ENCODE peak calls at places on chromosome X, in five cellular contexts. One of them, this sample, is unnamed.
A peak's percentile ranks its signal among the peaks of the same experiment; 100 is the strongest.

GRCh38 chrX:81259714-81260395 is 58.0 kb downstream of the SH3BGRL start:
- DNase-seq in GM23248: peak; percentile 61
- DNase-seq in MM.1S: no peak
- DNase-seq in GM23338: no peak
- DNase-seq in SK-N-SH: no peak
- DNase-seq in this sample: no peak

GRCh38 chrX:18291006-18291545 is 63.4 kb downstream of the SCML2 start:
- DNase-seq in GM23248: no peak
- DNase-seq in SK-N-SH: no peak
- DNase-seq in MM.1S: no peak
- DNase-seq in GM23338: no peak
- DNase-seq in this sample: no peak

GRCh38 chrX:816411-816810 is 185.8 kb downstream of the SHOX start:
- DNase-seq in SK-N-SH: no peak
- DNase-seq in MM.1S: no peak
- DNase-seq in GM23338: no peak
- DNase-seq in GM23248: no peak
- DNase-seq in this sample: no peak

GRCh38 chrX:123736333-123736921 is 3.6 kb upstream of the THOC2 start:
- DNase-seq in GM23248: peak; percentile 67
- DNase-seq in GM23338: no peak
- DNase-seq in MM.1S: no peak
- DNase-seq in SK-N-SH: peak; percentile 64
- DNase-seq in this sample: peak; percentile 44

GRCh38 chrX:128436397-128437103 is 384.3 kb upstream of the ACTRT1 start:
- DNase-seq in GM23248: no peak
- DNase-seq in GM23338: no peak
- DNase-seq in MM.1S: peak; percentile 26
- DNase-seq in SK-N-SH: no peak
- DNase-seq in this sample: no peak

GRCh38 chrX:154325541-154325940 is 29.9 kb downstream of the TKTL1 start:
- DNase-seq in MM.1S: no peak
- DNase-seq in GM23248: no peak
- DNase-seq in SK-N-SH: no peak
- DNase-seq in GM23338: no peak
- DNase-seq in this sample: no peak

GRCh38 chrX:150692837-150693781 is at the start of gene MTMR1:
- DNase-seq in MM.1S: peak; percentile 25
- DNase-seq in SK-N-SH: peak; percentile 84
- DNase-seq in GM23248: peak; percentile 49
- DNase-seq in GM23338: peak; percentile 29
- DNase-seq in this sample: peak; percentile 65

GRCh38 chrX:132634521-132634920 is 145.7 kb upstream of the MBNL3 start:
- DNase-seq in SK-N-SH: no peak
- DNase-seq in MM.1S: no peak
- DNase-seq in GM23248: no peak
- DNase-seq in GM23338: no peak
- DNase-seq in this sample: no peak

GRCh38 chrX:39750798-39751197 is 347.0 kb downstream of the BCOR start:
- DNase-seq in GM23338: no peak
- DNase-seq in MM.1S: no peak
- DNase-seq in SK-N-SH: no peak
- DNase-seq in GM23248: no peak
- DNase-seq in this sample: no peak

GRCh38 chrX:70402721-70403120 is 20.4 kb upstream of the GDPD2 start:
- DNase-seq in GM23338: no peak
- DNase-seq in SK-N-SH: no peak
- DNase-seq in GM23248: no peak
- DNase-seq in MM.1S: no peak
- DNase-seq in this sample: no peak

GRCh38 chrX:103212749-103213457 is 2.0 kb upstream of the BEX4 start:
- DNase-seq in SK-N-SH: no peak
- DNase-seq in GM23248: no peak
- DNase-seq in MM.1S: no peak
- DNase-seq in GM23338: no peak
- DNase-seq in this sample: no peak

GRCh38 chrX:134013092-134013497 is 27.7 kb upstream of the GPC3 start:
- DNase-seq in GM23338: no peak
- DNase-seq in SK-N-SH: no peak
- DNase-seq in GM23248: peak; percentile 34
- DNase-seq in MM.1S: no peak
- DNase-seq in this sample: no peak

GRCh38 chrX:27599928-27600327 is 9.8 kb downstream of the DCAF8L2 start:
- DNase-seq in GM23248: peak; percentile 0
- DNase-seq in GM23338: no peak
- DNase-seq in SK-N-SH: no peak
- DNase-seq in MM.1S: no peak
- DNase-seq in this sample: no peak

GRCh38 chrX:107787827-107788226 is 10.3 kb downstream of the NCBP2L start:
- DNase-seq in MM.1S: no peak
- DNase-seq in GM23338: no peak
- DNase-seq in GM23248: peak; percentile 14
- DNase-seq in SK-N-SH: no peak
- DNase-seq in this sample: no peak

GRCh38 chrX:40073439-40074054 is 24.2 kb downstream of the BCOR start:
- DNase-seq in GM23338: no peak
- DNase-seq in GM23248: no peak
- DNase-seq in SK-N-SH: no peak
- DNase-seq in MM.1S: no peak
- DNase-seq in this sample: no peak

GRCh38 chrX:1524874-1525582 is 12.0 kb downstream of the P2RY8 start:
- DNase-seq in SK-N-SH: no peak
- DNase-seq in GM23248: no peak
- DNase-seq in MM.1S: no peak
- DNase-seq in GM23338: no peak
- DNase-seq in this sample: no peak

GRCh38 chrX:101462892-101463291 is 22.4 kb upstream of the ARMCX4 start:
- DNase-seq in SK-N-SH: peak; percentile 38
- DNase-seq in MM.1S: peak; percentile 13
- DNase-seq in GM23248: peak; percentile 52
- DNase-seq in GM23338: peak; percentile 52
- DNase-seq in this sample: no peak
- H3K4me1 ChIP-seq in SK-N-SH: no peaks in the 10 kb centered on the region
- H3K4me1 ChIP-seq in MM.1S: no peaks in the 10 kb centered on the region
- H3K4me1 ChIP-seq in GM23248: no peaks in the 10 kb centered on the region
- H3K4me1 ChIP-seq in GM23338: no peaks in the 10 kb centered on the region
- H3K4me1 ChIP-seq in this sample: no peaks in the 10 kb centered on the region

DNA sequence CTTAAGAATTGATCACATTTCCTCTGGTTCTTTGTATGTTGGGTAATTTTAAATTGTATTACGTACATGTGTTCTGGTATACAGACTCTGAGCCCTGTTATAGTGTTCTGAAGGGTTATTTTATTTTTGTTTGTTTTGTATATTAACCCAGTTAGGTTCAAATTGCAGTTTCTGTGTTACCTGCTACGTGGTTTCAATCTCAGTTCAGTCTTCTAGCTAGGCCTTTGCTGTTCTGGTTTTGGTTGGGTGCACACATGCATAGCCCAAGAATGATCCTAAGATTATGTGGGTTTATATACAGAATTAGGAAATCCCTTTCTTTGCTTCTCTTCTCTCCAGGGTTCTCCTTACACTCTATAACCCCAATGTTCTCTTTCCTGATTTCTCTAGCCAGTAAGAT is 161.0 kb downstream of the PPP1R2C start:
- DNase-seq in GM23248: no peak
- DNase-seq in SK-N-SH: no peak
- DNase-seq in GM23338: no peak
- DNase-seq in MM.1S: peak; percentile 38
- DNase-seq in this sample: no peak
- H3K9me2 ChIP-seq in GM23248: no peaks in the 10 kb centered on the region
- H3K9me2 ChIP-seq in SK-N-SH: no peaks in the 10 kb centered on the region
- H3K9me2 ChIP-seq in GM23338: no peaks in the 10 kb centered on the region
- H3K9me2 ChIP-seq in MM.1S: no peaks in the 10 kb centered on the region
- H3K9me2 ChIP-seq in this sample: no peaks in the 10 kb centered on the region

GRCh38 chrX:11787564-11787963 is 29.5 kb downstream of the MSL3 start:
- DNase-seq in SK-N-SH: peak; percentile 64
- DNase-seq in GM23338: peak; percentile 89
- DNase-seq in GM23248: peak; percentile 59
- DNase-seq in MM.1S: no peak
- DNase-seq in this sample: peak; percentile 38
- H3K4me3 ChIP-seq in SK-N-SH: peak overlapping the region; percentile 21
- H3K4me3 ChIP-seq in GM23338: no peak overlapping the region
- H3K4me3 ChIP-seq in GM23248: peak overlapping the region; percentile 75
- H3K4me3 ChIP-seq in MM.1S: no peak overlapping the region
- H3K4me3 ChIP-seq in this sample: no peak overlapping the region

GRCh38 chrX:146424422-146424821 is 385.1 kb upstream of the CXorf51B start:
- DNase-seq in GM23248: no peak
- DNase-seq in SK-N-SH: no peak
- DNase-seq in MM.1S: no peak
- DNase-seq in GM23338: no peak
- DNase-seq in this sample: no peak
- H3K4me1 ChIP-seq in GM23248: no peaks in the 10 kb centered on the region
- H3K4me1 ChIP-seq in SK-N-SH: no peaks in the 10 kb centered on the region
- H3K4me1 ChIP-seq in MM.1S: no peaks in the 10 kb centered on the region
- H3K4me1 ChIP-seq in GM23338: no peaks in the 10 kb centered on the region
- H3K4me1 ChIP-seq in this sample: no peaks in the 10 kb centered on the region

GRCh38 chrX:9688833-9689232 is 76.8 kb downstream of the GPR143 start:
- DNase-seq in SK-N-SH: no peak
- DNase-seq in GM23338: no peak
- DNase-seq in MM.1S: no peak
- DNase-seq in GM23248: no peak
- DNase-seq in this sample: no peak

GRCh38 chrX:9687899-9688298 is 77.7 kb downstream of the GPR143 start:
- DNase-seq in GM23248: no peak
- DNase-seq in SK-N-SH: no peak
- DNase-seq in MM.1S: no peak
- DNase-seq in GM23338: no peak
- DNase-seq in this sample: no peak

GRCh38 chrX:9693307-9694001 is 72.2 kb downstream of the GPR143 start:
- DNase-seq in SK-N-SH: no peak
- DNase-seq in MM.1S: no peak
- DNase-seq in GM23338: no peak
- DNase-seq in GM23248: no peak
- DNase-seq in this sample: no peak

GRCh38 chrX:9690046-9690445 is 75.6 kb downstream of the GPR143 start:
- DNase-seq in SK-N-SH: no peak
- DNase-seq in GM23248: no peak
- DNase-seq in GM23338: no peak
- DNase-seq in MM.1S: no peak
- DNase-seq in this sample: no peak
- H3K9me2 ChIP-seq in SK-N-SH: no peaks in the 10 kb centered on the region
- H3K9me2 ChIP-seq in GM23248: no peaks in the 10 kb centered on the region
- H3K9me2 ChIP-seq in GM23338: no peaks in the 10 kb centered on the region
- H3K9me2 ChIP-seq in MM.1S: no peaks in the 10 kb centered on the region
- H3K9me2 ChIP-seq in this sample: no peaks in the 10 kb centered on the region

DNA sequence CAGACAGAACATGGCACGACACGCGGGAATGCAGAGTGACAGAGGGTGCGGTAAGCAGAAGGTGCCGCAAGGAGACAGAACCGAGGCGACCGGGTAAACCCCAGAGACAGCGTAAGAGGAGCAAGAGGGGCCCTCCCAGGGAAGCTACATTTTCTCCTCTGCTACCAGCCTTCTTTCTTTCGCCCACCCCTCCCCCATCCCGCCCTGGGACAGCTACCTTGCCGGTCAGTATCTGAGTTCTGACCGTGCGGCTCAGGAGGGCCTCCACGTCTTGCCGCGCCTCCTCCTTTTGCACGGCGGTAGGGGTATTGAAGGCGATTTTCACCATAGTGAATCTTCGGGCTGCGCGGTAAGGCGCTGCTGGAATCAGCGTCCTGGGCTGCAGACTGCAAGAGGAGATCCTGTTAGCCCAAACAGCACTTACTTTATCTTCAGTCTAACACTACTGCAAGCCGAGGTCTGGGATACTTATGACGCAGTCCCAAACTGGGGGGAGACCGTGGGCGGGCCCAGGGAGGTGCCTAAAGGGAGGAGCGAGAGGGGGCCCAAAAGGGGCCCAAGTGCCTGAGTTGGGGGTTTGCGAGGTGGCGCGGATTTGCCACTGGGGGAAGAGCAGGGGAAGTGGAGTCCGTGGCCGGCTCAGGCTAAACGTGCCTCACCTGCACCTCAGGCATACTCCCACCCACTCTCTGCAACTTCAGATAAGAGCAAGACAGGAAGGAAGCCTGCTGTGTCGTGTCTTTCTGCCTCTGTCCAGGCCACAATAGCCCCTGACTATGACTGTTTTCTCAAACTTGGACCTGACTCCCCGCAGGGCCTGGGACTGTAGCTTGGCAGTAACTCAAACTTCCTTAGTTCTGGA is at the start of gene ITM2A:
- DNase-seq in SK-N-SH: peak; percentile 3
- DNase-seq in GM23338: peak; percentile 55
- DNase-seq in MM.1S: peak; percentile 51
- DNase-seq in GM23248: no peak
- DNase-seq in this sample: peak; percentile 35
- H3K4me3 ChIP-seq in SK-N-SH: no peak within 1 kb of the TSS
- H3K4me3 ChIP-seq in GM23338: peak within 1 kb of the TSS; percentile 64
- H3K4me3 ChIP-seq in MM.1S: peak within 1 kb of the TSS; percentile 75
- H3K4me3 ChIP-seq in GM23248: no peak within 1 kb of the TSS
- H3K4me3 ChIP-seq in this sample: peak within 1 kb of the TSS; percentile 24

GRCh38 chrX:48059296-48059639 is 12.2 kb downstream of the ZNF630 start:
- DNase-seq in SK-N-SH: no peak
- DNase-seq in MM.1S: no peak
- DNase-seq in GM23248: no peak
- DNase-seq in GM23338: no peak
- DNase-seq in this sample: no peak
- H3K4me1 ChIP-seq in SK-N-SH: no peaks in the 10 kb centered on the region
- H3K4me1 ChIP-seq in MM.1S: no peaks in the 10 kb centered on the region
- H3K4me1 ChIP-seq in GM23248: no peaks in the 10 kb centered on the region
- H3K4me1 ChIP-seq in GM23338: no peaks in the 10 kb centered on the region
- H3K4me1 ChIP-seq in this sample: no peaks in the 10 kb centered on the region

This sample was measured in hepatocyte.